ENCODE peak calls at places on chromosomes 13 and 19, in seven cellular contexts. One of them, this sample, is unnamed.

GRCh38 chr13:100668408-100668807 is 6.2 kb downstream of the TMTC4 start:
- DNase-seq in kidney: no peak
- DNase-seq in Daoy: no peak
- DNase-seq in CD4-positive, alpha-beta T cell: no peak
- DNase-seq in T-helper 22 cell: no peak
- DNase-seq in left lung: no peak
- DNase-seq in NCI-H187 treated with DMSO at 0.1 percent for 48 hours: no peak
- DNase-seq in this sample: peak

GRCh38 chr13:113962386-113962785 is 11.5 kb downstream of the C13orf46 start:
- DNase-seq in kidney: peak
- DNase-seq in Daoy: no peak
- DNase-seq in CD4-positive, alpha-beta T cell: no peak
- DNase-seq in T-helper 22 cell: no peak
- DNase-seq in left lung: no peak
- DNase-seq in NCI-H187 treated with DMSO at 0.1 percent for 48 hours: no peak
- DNase-seq in this sample: no peak

GRCh38 chr13:76754414-76754813 is 131.8 kb downstream of the KCTD12 start:
- DNase-seq in kidney: no peak
- DNase-seq in Daoy: peak
- DNase-seq in CD4-positive, alpha-beta T cell: no peak
- DNase-seq in T-helper 22 cell: no peak
- DNase-seq in left lung: no peak
- DNase-seq in NCI-H187 treated with DMSO at 0.1 percent for 48 hours: no peak
- DNase-seq in this sample: peak

GRCh38 chr13:114109646-114110045 is 22.8 kb downstream of the RASA3 start:
- DNase-seq in kidney: peak
- DNase-seq in Daoy: no peak
- DNase-seq in CD4-positive, alpha-beta T cell: peak
- DNase-seq in T-helper 22 cell: no peak
- DNase-seq in left lung: peak
- DNase-seq in NCI-H187 treated with DMSO at 0.1 percent for 48 hours: no peak
- DNase-seq in this sample: no peak

GRCh38 chr13:90757127-90757680 is 590.3 kb upstream of the MIR17HG start:
- DNase-seq in kidney: no peak
- DNase-seq in Daoy: no peak
- DNase-seq in CD4-positive, alpha-beta T cell: no peak
- DNase-seq in T-helper 22 cell: no peak
- DNase-seq in left lung: no peak
- DNase-seq in NCI-H187 treated with DMSO at 0.1 percent for 48 hours: peak
- DNase-seq in this sample: no peak

GRCh38 chr13:114259974-114260373 is 21.4 kb upstream of the UPF3A start:
- DNase-seq in kidney: no peak
- DNase-seq in Daoy: no peak
- DNase-seq in CD4-positive, alpha-beta T cell: no peak
- DNase-seq in T-helper 22 cell: no peak
- DNase-seq in left lung: no peak
- DNase-seq in NCI-H187 treated with DMSO at 0.1 percent for 48 hours: peak
- DNase-seq in this sample: peak

GRCh38 chr13:94658926-94659649 is 53.3 kb downstream of the SOX21 start:
- DNase-seq in kidney: no peak
- DNase-seq in Daoy: no peak
- DNase-seq in CD4-positive, alpha-beta T cell: no peak
- DNase-seq in T-helper 22 cell: no peak
- DNase-seq in left lung: no peak
- DNase-seq in NCI-H187 treated with DMSO at 0.1 percent for 48 hours: no peak
- DNase-seq in this sample: no peak

GRCh38 chr13:77328819-77329132 is 1.9 kb upstream of the MYCBP2 start:
- DNase-seq in kidney: no peak
- DNase-seq in Daoy: no peak
- DNase-seq in CD4-positive, alpha-beta T cell: no peak
- DNase-seq in T-helper 22 cell: no peak
- DNase-seq in left lung: no peak
- DNase-seq in NCI-H187 treated with DMSO at 0.1 percent for 48 hours: no peak
- DNase-seq in this sample: no peak

GRCh38 chr13:93029536-93029935 is 197.1 kb upstream of the GPC6 start:
- DNase-seq in kidney: no peak
- DNase-seq in Daoy: no peak
- DNase-seq in CD4-positive, alpha-beta T cell: no peak
- DNase-seq in T-helper 22 cell: no peak
- DNase-seq in left lung: no peak
- DNase-seq in NCI-H187 treated with DMSO at 0.1 percent for 48 hours: no peak
- DNase-seq in this sample: no peak

GRCh38 chr13:39603424-39603947 is 493 bp upstream of the LHFPL6 start:
- DNase-seq in kidney: no peak
- DNase-seq in Daoy: peak
- DNase-seq in CD4-positive, alpha-beta T cell: no peak
- DNase-seq in T-helper 22 cell: no peak
- DNase-seq in left lung: no peak
- DNase-seq in NCI-H187 treated with DMSO at 0.1 percent for 48 hours: no peak
- DNase-seq in this sample: no peak

GRCh38 chr19:35178701-35179100 is 24.2 kb downstream of the FXYD5 start:
- DNase-seq in kidney: no peak
- DNase-seq in Daoy: no peak
- DNase-seq in CD4-positive, alpha-beta T cell: no peak
- DNase-seq in T-helper 22 cell: no peak
- DNase-seq in left lung: no peak
- DNase-seq in NCI-H187 treated with DMSO at 0.1 percent for 48 hours: no peak
- DNase-seq in this sample: no peak

GRCh38 chr19:5484398-5485285 is 29.4 kb downstream of the ZNRF4 start:
- DNase-seq in kidney: no peak
- DNase-seq in Daoy: peak
- DNase-seq in CD4-positive, alpha-beta T cell: no peak
- DNase-seq in T-helper 22 cell: no peak
- DNase-seq in left lung: no peak
- DNase-seq in NCI-H187 treated with DMSO at 0.1 percent for 48 hours: no peak
- DNase-seq in this sample: no peak

GRCh38 chr19:10695401-10696398 is 5.5 kb upstream of the QTRT1 start:
- DNase-seq in kidney: peak
- DNase-seq in Daoy: peak
- DNase-seq in CD4-positive, alpha-beta T cell: peak
- DNase-seq in T-helper 22 cell: peak
- DNase-seq in left lung: peak
- DNase-seq in NCI-H187 treated with DMSO at 0.1 percent for 48 hours: peak
- DNase-seq in this sample: peak

GRCh38 chr13:110875243-110875642 is 39.6 kb downstream of the ANKRD10 start:
- DNase-seq in kidney: no peak
- DNase-seq in Daoy: no peak
- DNase-seq in CD4-positive, alpha-beta T cell: no peak
- DNase-seq in T-helper 22 cell: no peak
- DNase-seq in left lung: no peak
- DNase-seq in NCI-H187 treated with DMSO at 0.1 percent for 48 hours: no peak
- DNase-seq in this sample: no peak

GRCh38 chr19:7833225-7834156 is 3.5 kb downstream of the EVI5L start:
- DNase-seq in kidney: peak
- DNase-seq in Daoy: peak
- DNase-seq in CD4-positive, alpha-beta T cell: no peak
- DNase-seq in T-helper 22 cell: no peak
- DNase-seq in left lung: peak
- DNase-seq in NCI-H187 treated with DMSO at 0.1 percent for 48 hours: no peak
- DNase-seq in this sample: peak

GRCh38 chr19:28472843-28473242 is 740.1 kb downstream of the UQCRFS1 start:
- DNase-seq in kidney: no peak
- DNase-seq in Daoy: peak
- DNase-seq in CD4-positive, alpha-beta T cell: no peak
- DNase-seq in T-helper 22 cell: no peak
- DNase-seq in left lung: peak
- DNase-seq in NCI-H187 treated with DMSO at 0.1 percent for 48 hours: no peak
- DNase-seq in this sample: no peak

GRCh38 chr13:98507060-98507797 is 69.7 kb downstream of the STK24 start:
- DNase-seq in kidney: peak
- DNase-seq in Daoy: peak
- DNase-seq in CD4-positive, alpha-beta T cell: no peak
- DNase-seq in T-helper 22 cell: no peak
- DNase-seq in left lung: peak
- DNase-seq in NCI-H187 treated with DMSO at 0.1 percent for 48 hours: peak
- DNase-seq in this sample: no peak

GRCh38 chr13:63409791-63410351 is 1994.2 kb upstream of the PCDH20 start:
- DNase-seq in kidney: no peak
- DNase-seq in Daoy: no peak
- DNase-seq in CD4-positive, alpha-beta T cell: no peak
- DNase-seq in T-helper 22 cell: no peak
- DNase-seq in left lung: no peak
- DNase-seq in NCI-H187 treated with DMSO at 0.1 percent for 48 hours: no peak
- DNase-seq in this sample: no peak

GRCh38 chr13:84445776-84446175 is 563.5 kb upstream of the SLITRK1 start:
- DNase-seq in kidney: no peak
- DNase-seq in Daoy: no peak
- DNase-seq in CD4-positive, alpha-beta T cell: no peak
- DNase-seq in T-helper 22 cell: no peak
- DNase-seq in left lung: no peak
- DNase-seq in NCI-H187 treated with DMSO at 0.1 percent for 48 hours: no peak
- DNase-seq in this sample: no peak

GRCh38 chr13:114248011-114248410 is 13.3 kb downstream of the CDC16 start:
- DNase-seq in kidney: no peak
- DNase-seq in Daoy: no peak
- DNase-seq in CD4-positive, alpha-beta T cell: no peak
- DNase-seq in T-helper 22 cell: no peak
- DNase-seq in left lung: no peak
- DNase-seq in NCI-H187 treated with DMSO at 0.1 percent for 48 hours: no peak
- DNase-seq in this sample: no peak

GRCh38 chr13:24148414-24149305 is 11.9 kb upstream of the SPATA13 start:
- DNase-seq in kidney: peak
- DNase-seq in Daoy: peak
- DNase-seq in CD4-positive, alpha-beta T cell: no peak
- DNase-seq in T-helper 22 cell: no peak
- DNase-seq in left lung: peak
- DNase-seq in NCI-H187 treated with DMSO at 0.1 percent for 48 hours: no peak
- DNase-seq in this sample: peak

GRCh38 chr13:74794582-74794981 is 660.4 kb upstream of the KLF12 start:
- DNase-seq in kidney: no peak
- DNase-seq in Daoy: no peak
- DNase-seq in CD4-positive, alpha-beta T cell: no peak
- DNase-seq in T-helper 22 cell: no peak
- DNase-seq in left lung: no peak
- DNase-seq in NCI-H187 treated with DMSO at 0.1 percent for 48 hours: no peak
- DNase-seq in this sample: peak

GRCh38 chr13:57635541-57635940 is 4.0 kb downstream of the PCDH17 start:
- DNase-seq in kidney: no peak
- DNase-seq in Daoy: no peak
- DNase-seq in CD4-positive, alpha-beta T cell: no peak
- DNase-seq in T-helper 22 cell: no peak
- DNase-seq in left lung: no peak
- DNase-seq in NCI-H187 treated with DMSO at 0.1 percent for 48 hours: no peak
- DNase-seq in this sample: peak

GRCh38 chr13:62278271-62278670 is 862.6 kb upstream of the PCDH20 start:
- DNase-seq in kidney: no peak
- DNase-seq in Daoy: no peak
- DNase-seq in CD4-positive, alpha-beta T cell: no peak
- DNase-seq in T-helper 22 cell: no peak
- DNase-seq in left lung: no peak
- DNase-seq in NCI-H187 treated with DMSO at 0.1 percent for 48 hours: no peak
- DNase-seq in this sample: no peak

GRCh38 chr13:76917096-76917495 is 30.9 kb upstream of the KCTD12 start:
- DNase-seq in kidney: no peak
- DNase-seq in Daoy: no peak
- DNase-seq in CD4-positive, alpha-beta T cell: no peak
- DNase-seq in T-helper 22 cell: no peak
- DNase-seq in left lung: no peak
- DNase-seq in NCI-H187 treated with DMSO at 0.1 percent for 48 hours: no peak
- DNase-seq in this sample: no peak

GRCh38 chr19:7506385-7507328 is 9.2 kb upstream of the ZNF358 start:
- DNase-seq in kidney: peak
- DNase-seq in Daoy: peak
- DNase-seq in CD4-positive, alpha-beta T cell: no peak
- DNase-seq in T-helper 22 cell: no peak
- DNase-seq in left lung: peak
- DNase-seq in NCI-H187 treated with DMSO at 0.1 percent for 48 hours: peak
- DNase-seq in this sample: peak

GRCh38 chr19:10762656-10763055 is 44.8 kb downstream of the DNM2 start:
- DNase-seq in kidney: peak
- DNase-seq in Daoy: no peak
- DNase-seq in CD4-positive, alpha-beta T cell: peak
- DNase-seq in T-helper 22 cell: peak
- DNase-seq in left lung: no peak
- DNase-seq in NCI-H187 treated with DMSO at 0.1 percent for 48 hours: no peak
- DNase-seq in this sample: no peak

GRCh38 chr13:36430247-36431203 is 1.8 kb upstream of the CCNA1 start:
- DNase-seq in kidney: peak
- DNase-seq in Daoy: no peak
- DNase-seq in CD4-positive, alpha-beta T cell: no peak
- DNase-seq in T-helper 22 cell: no peak
- DNase-seq in left lung: peak
- DNase-seq in NCI-H187 treated with DMSO at 0.1 percent for 48 hours: no peak
- DNase-seq in this sample: no peak

GRCh38 chr19:1102407-1103106 is 1.2 kb upstream of the GPX4 start:
- DNase-seq in kidney: no peak
- DNase-seq in Daoy: peak
- DNase-seq in CD4-positive, alpha-beta T cell: no peak
- DNase-seq in T-helper 22 cell: no peak
- DNase-seq in left lung: peak
- DNase-seq in NCI-H187 treated with DMSO at 0.1 percent for 48 hours: no peak
- DNase-seq in this sample: no peak

GRCh38 chr19:9586764-9587163 is 2.5 kb upstream of the ZNF121 start:
- DNase-seq in kidney: no peak
- DNase-seq in Daoy: peak
- DNase-seq in CD4-positive, alpha-beta T cell: peak
- DNase-seq in T-helper 22 cell: peak
- DNase-seq in left lung: peak
- DNase-seq in NCI-H187 treated with DMSO at 0.1 percent for 48 hours: no peak
- DNase-seq in this sample: peak

GRCh38 chr19:32138416-32138815 is 207.0 kb upstream of the ZNF507 start:
- DNase-seq in kidney: no peak
- DNase-seq in Daoy: no peak
- DNase-seq in CD4-positive, alpha-beta T cell: no peak
- DNase-seq in T-helper 22 cell: no peak
- DNase-seq in left lung: no peak
- DNase-seq in NCI-H187 treated with DMSO at 0.1 percent for 48 hours: no peak
- DNase-seq in this sample: no peak

GRCh38 chr19:34998777-34999497 is 1.2 kb upstream of the GRAMD1A start:
- DNase-seq in kidney: peak
- DNase-seq in Daoy: no peak
- DNase-seq in CD4-positive, alpha-beta T cell: no peak
- DNase-seq in T-helper 22 cell: no peak
- DNase-seq in left lung: no peak
- DNase-seq in NCI-H187 treated with DMSO at 0.1 percent for 48 hours: no peak
- DNase-seq in this sample: no peak

This sample was measured in pons.